ENCODE peak calls at places on chromosomes 11 and 22, in four cellular contexts. One of them, this sample, is unnamed.

GRCh38 chr11:38169286-38169685 is 1571.2 kb upstream of the RAG2 start:
- DNase-seq in A549: no peak
- DNase-seq in HepG2: peak; percentile 68
- DNase-seq in GM12878: no peak
- DNase-seq in this sample: no peak

GRCh38 chr11:6594142-6594768 is 9.2 kb downstream of the RRP8 start:
- DNase-seq in HepG2: no peak
- DNase-seq in GM12878: no peak
- DNase-seq in A549: no peak
- DNase-seq in this sample: no peak

GRCh38 chr22:36316419-36316818 is 63.5 kb downstream of the APOL1 start:
- DNase-seq in GM12878: no peak
- DNase-seq in HepG2: no peak
- DNase-seq in A549: no peak
- DNase-seq in this sample: no peak

GRCh38 chr22:33923660-33924246 is 3.5 kb upstream of the LARGE1 start:
- DNase-seq in GM12878: no peak
- DNase-seq in HepG2: peak; percentile 67
- DNase-seq in A549: peak; percentile 74
- DNase-seq in this sample: peak; percentile 60

GRCh38 chr22:37126882-37127281 is 17.4 kb upstream of the TMPRSS6 start:
- DNase-seq in A549: no peak
- DNase-seq in HepG2: no peak
- DNase-seq in GM12878: no peak
- DNase-seq in this sample: peak; percentile 58

GRCh38 chr11:119318240-119319135 is 1.6 kb upstream of the MCAM start:
- DNase-seq in GM12878: peak; percentile 70
- DNase-seq in HepG2: peak; percentile 52
- DNase-seq in A549: no peak
- DNase-seq in this sample: peak; percentile 47

GRCh38 chr11:102760355-102761035 is 19.9 kb downstream of the MMP10 start:
- DNase-seq in GM12878: no peak
- DNase-seq in HepG2: no peak
- DNase-seq in A549: peak; percentile 55
- DNase-seq in this sample: no peak

GRCh38 chr11:92811341-92811740 is 158.1 kb upstream of the MTNR1B start:
- DNase-seq in A549: no peak
- DNase-seq in HepG2: no peak
- DNase-seq in GM12878: no peak
- DNase-seq in this sample: no peak

GRCh38 chr11:35040221-35040942 is 98.6 kb upstream of the CD44 start:
- DNase-seq in GM12878: peak; percentile 84
- DNase-seq in A549: peak; percentile 57
- DNase-seq in HepG2: no peak
- DNase-seq in this sample: no peak

GRCh38 chr11:3340025-3340424 is 38.9 kb downstream of the ZNF195 start:
- DNase-seq in HepG2: no peak
- DNase-seq in A549: peak; percentile 27
- DNase-seq in GM12878: no peak
- DNase-seq in this sample: no peak

GRCh38 chr11:109697140-109697843 is 275.3 kb downstream of the C11orf87 start:
- DNase-seq in GM12878: no peak
- DNase-seq in HepG2: peak; percentile 23
- DNase-seq in A549: peak; percentile 31
- DNase-seq in this sample: peak; percentile 35

GRCh38 chr11:12274558-12275197 is 102.7 kb upstream of the PARVA start:
- DNase-seq in A549: no peak
- DNase-seq in HepG2: no peak
- DNase-seq in GM12878: no peak
- DNase-seq in this sample: no peak

GRCh38 chr22:49148895-49149418 is 678.7 kb downstream of the BRD1 start:
- DNase-seq in A549: no peak
- DNase-seq in HepG2: no peak
- DNase-seq in GM12878: no peak
- DNase-seq in this sample: no peak

GRCh38 chr22:46594947-46595298 is 25.3 kb upstream of the GRAMD4 start:
- DNase-seq in A549: no peak
- DNase-seq in HepG2: no peak
- DNase-seq in GM12878: no peak
- DNase-seq in this sample: no peak

GRCh38 chr11:133809525-133810178 is 35.7 kb downstream of the SPATA19 start:
- DNase-seq in GM12878: no peak
- DNase-seq in A549: no peak
- DNase-seq in HepG2: no peak
- DNase-seq in this sample: no peak

GRCh38 chr11:86919557-86920210 is 35.5 kb downstream of the FZD4 start:
- DNase-seq in GM12878: no peak
- DNase-seq in A549: peak; percentile 74
- DNase-seq in HepG2: peak; percentile 43
- DNase-seq in this sample: peak; percentile 56

GRCh38 chr11:111840143-111840542 is 31.2 kb downstream of the ALG9 start:
- DNase-seq in A549: no peak
- DNase-seq in GM12878: no peak
- DNase-seq in HepG2: peak; percentile 93
- DNase-seq in this sample: no peak

GRCh38 chr11:112588252-112588668 is 327.6 kb upstream of the PLET1 start:
- DNase-seq in GM12878: peak; percentile 40
- DNase-seq in A549: peak; percentile 69
- DNase-seq in HepG2: peak; percentile 71
- DNase-seq in this sample: peak; percentile 69

GRCh38 chr11:75233688-75234295 is 6.8 kb upstream of the TPBGL start:
- DNase-seq in GM12878: no peak
- DNase-seq in HepG2: peak; percentile 55
- DNase-seq in A549: peak; percentile 46
- DNase-seq in this sample: no peak

GRCh38 chr11:75264356-75264755 is 23.8 kb downstream of the TPBGL start:
- DNase-seq in HepG2: no peak
- DNase-seq in A549: no peak
- DNase-seq in GM12878: no peak
- DNase-seq in this sample: no peak

GRCh38 chr11:7703785-7704184 is 2.5 kb downstream of the OVCH2 start:
- DNase-seq in A549: no peak
- DNase-seq in GM12878: no peak
- DNase-seq in HepG2: no peak
- DNase-seq in this sample: no peak

DNA sequence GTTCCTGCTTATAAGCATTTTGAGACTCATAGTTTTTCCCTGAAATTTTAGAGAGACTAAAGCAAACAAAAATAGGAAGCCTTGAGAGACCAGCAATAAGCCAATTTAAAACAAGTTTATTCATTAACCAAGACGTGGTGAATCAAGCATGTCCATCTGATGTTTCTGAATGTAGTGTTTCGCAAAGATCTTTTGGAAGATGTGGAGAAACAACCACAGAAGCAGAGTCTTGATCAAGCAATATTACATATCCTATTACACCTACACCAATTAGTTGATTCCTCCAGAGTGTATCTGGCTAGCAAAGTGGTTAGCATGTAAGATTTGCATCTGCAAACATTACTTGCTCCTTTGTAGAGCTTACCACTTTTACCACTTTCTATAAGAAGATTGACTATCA is at the start of gene OVCH2:
- DNase-seq in HepG2: no peak
- DNase-seq in GM12878: no peak
- DNase-seq in A549: no peak
- DNase-seq in this sample: no peak
- TF ChIP-seq PBX3 in HepG2: no peak
- TF ChIP-seq PBX3 in GM12878: no peak
- TF ChIP-seq PBX3 in A549: no peak
- TF ChIP-seq PBX3 in this sample: no peak

DNA sequence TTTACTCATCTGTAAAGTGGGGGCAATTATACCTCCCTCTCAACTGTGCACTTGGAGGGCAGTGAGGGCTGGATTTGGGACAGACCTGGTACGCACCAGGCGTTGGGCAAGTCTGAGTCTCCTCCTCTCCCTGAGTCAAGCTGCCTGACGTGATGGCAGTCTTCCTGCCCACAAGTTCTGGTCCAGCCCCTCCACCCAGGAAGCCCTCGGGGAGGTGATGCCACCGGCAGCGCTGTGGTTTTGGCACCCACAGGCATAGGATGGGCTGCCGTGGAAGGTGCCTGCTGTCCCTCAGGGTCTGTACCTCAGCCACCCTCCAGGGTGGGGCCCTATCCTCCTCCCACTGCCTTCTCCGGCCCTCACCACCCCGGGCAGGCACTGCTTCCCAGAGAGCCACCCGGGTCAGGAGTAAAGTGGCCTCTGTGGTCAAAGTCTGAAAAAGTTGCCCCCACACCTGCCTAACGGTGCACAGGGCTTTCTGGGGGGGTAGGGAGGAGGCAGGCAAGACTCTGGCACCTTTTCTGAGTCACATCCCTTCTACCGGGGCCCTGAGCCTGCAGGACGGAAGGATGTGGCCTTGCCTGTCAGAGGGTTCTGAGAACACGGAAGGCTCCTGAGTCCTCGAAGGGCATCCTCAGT is 6.5 kb upstream of the APOBEC3H start:
- DNase-seq in A549: no peak
- DNase-seq in HepG2: no peak
- DNase-seq in GM12878: no peak
- DNase-seq in this sample: no peak
- TF ChIP-seq PBX3 in A549: no peak
- TF ChIP-seq PBX3 in HepG2: no peak
- TF ChIP-seq PBX3 in GM12878: no peak
- TF ChIP-seq PBX3 in this sample: no peak

GRCh38 chr11:45089845-45090499 is 56.5 kb upstream of the PRDM11 start:
- DNase-seq in GM12878: no peak
- DNase-seq in A549: peak; percentile 60
- DNase-seq in HepG2: no peak
- DNase-seq in this sample: no peak
- TF ChIP-seq PBX3 in GM12878: no peak
- TF ChIP-seq PBX3 in A549: no peak
- TF ChIP-seq PBX3 in HepG2: no peak
- TF ChIP-seq PBX3 in this sample: no peak

GRCh38 chr22:35119494-35119893 is 53.5 kb downstream of the ISX start:
- DNase-seq in A549: no peak
- DNase-seq in GM12878: no peak
- DNase-seq in HepG2: no peak
- DNase-seq in this sample: no peak

GRCh38 chr22:35128637-35129036 is 62.7 kb downstream of the ISX start:
- DNase-seq in A549: no peak
- DNase-seq in GM12878: peak; percentile 95
- DNase-seq in HepG2: no peak
- DNase-seq in this sample: no peak

GRCh38 chr22:35126993-35127392 is 61.0 kb downstream of the ISX start:
- DNase-seq in A549: no peak
- DNase-seq in HepG2: no peak
- DNase-seq in GM12878: peak; percentile 96
- DNase-seq in this sample: no peak

DNA sequence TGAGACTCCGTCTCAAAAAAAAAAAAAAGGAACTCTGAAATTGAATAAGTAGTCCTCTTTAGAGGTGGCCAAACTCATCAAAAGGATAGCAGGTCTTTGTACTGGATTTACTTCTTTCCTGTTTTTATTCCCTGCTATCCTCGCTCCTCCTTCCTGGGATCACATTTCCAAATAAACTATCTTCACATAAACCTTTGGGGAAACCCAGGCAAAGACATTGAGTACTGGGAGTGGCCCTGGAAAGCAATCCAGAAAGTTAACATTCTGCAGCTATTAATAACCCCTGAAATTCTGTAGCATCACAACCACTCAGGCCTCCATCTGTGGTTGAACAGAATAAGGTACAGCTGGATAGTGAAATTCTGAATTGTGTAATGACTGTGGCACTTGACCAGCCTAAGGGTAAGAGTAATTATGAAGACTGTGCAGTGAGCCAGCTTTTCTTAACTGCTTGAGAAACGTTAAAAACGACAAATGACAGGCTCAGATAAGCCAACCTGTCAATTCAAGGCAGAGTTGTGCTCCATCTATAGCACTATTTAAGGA is 58.8 kb downstream of the ISX start:
- DNase-seq in GM12878: no peak
- DNase-seq in A549: no peak
- DNase-seq in HepG2: no peak
- DNase-seq in this sample: no peak
- TF ChIP-seq PBX3 in GM12878: no peak
- TF ChIP-seq PBX3 in A549: no peak
- TF ChIP-seq PBX3 in HepG2: no peak
- TF ChIP-seq PBX3 in this sample: no peak

DNA sequence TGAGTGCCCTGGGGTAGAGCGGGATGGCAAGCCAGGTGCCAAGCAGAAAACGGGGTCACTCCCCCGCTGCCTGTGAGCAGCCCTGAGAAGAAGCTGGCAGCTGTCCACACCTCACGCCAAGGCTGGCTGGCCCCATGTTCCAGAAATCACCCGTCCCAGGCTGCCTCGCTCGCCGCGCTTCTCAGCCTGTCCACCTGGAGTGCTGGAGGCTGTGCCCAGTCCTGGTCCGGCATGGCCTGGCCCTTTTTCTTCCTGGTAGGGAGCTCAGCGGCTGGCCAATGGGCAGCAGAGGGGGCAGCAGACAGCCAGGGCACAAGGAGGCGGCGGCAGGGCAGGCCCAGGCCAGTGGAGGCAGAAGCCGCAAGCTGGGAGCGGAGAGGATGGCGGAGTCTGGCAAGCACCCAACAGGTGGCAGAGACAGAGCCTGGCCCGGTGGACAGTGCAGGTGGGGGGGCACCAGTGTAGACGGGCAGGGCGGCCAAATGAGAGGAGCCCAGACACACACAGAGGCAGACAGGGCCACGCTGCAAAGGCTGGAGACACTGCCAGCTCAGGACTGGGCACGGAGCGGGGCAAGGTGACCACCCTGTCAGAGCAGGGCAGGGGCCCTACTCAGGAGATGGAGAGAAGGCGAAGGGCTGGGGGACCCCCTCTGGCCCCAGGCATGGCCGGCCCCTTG is 37.2 kb upstream of the TH start:
- DNase-seq in A549: peak; percentile 38
- DNase-seq in HepG2: peak; percentile 12
- DNase-seq in GM12878: no peak
- DNase-seq in this sample: peak; percentile 72
- TF ChIP-seq PBX3 in A549: no peak
- TF ChIP-seq PBX3 in HepG2: no peak
- TF ChIP-seq PBX3 in GM12878: no peak
- TF ChIP-seq PBX3 in this sample: no peak

This sample was measured in SK-N-SH.